ENCODE peak calls at places on chromosome 5, in eight cellular contexts. O is hepatocyte, D is tibial nerve, K is gastrocnemius medialis, G is IMR-90, X is upper lobe of right lung, U is right lobe of liver, J is Peyer's patch. S is an unnamed sample. For H3K4me1, the result is how much of the 10 kb centered on the place peaks cover.

GRCh38 chr5:9419794-9420193 is 126.1 kb downstream of the SEMA5A start:
- DNase-seq in O (no peak), D (no peak), K (no peak), G (no peak), X (no peak), U (no peak), J (no peak), S (no peak)

GRCh38 chr5:172533399-172534228 is 79.3 kb upstream of the SH3PXD2B start:
- DNase-seq in O (no peak), D (no peak), K (peak), G (no peak), X (peak), U (no peak), J (no peak), S (no peak)

GRCh38 chr5:137595680-137596079 is 96.6 kb upstream of the SPOCK1 start:
- DNase-seq in O (no peak), D (no peak), K (no peak), G (no peak), X (no peak), U (no peak), J (no peak), S (no peak)

GRCh38 chr5:164301136-164301535 is 795.7 kb downstream of the MAT2B start:
- DNase-seq in O (no peak), D (no peak), K (no peak), G (no peak), X (no peak), U (no peak), J (no peak), S (no peak)

GRCh38 chr5:126014691-126015090 is 408.5 kb upstream of the GRAMD2B start:
- DNase-seq in O (no peak), D (no peak), K (no peak), G (no peak), X (no peak), U (no peak), J (no peak), S (no peak)

GRCh38 chr5:9545959-9546851 is at the start of gene SEMA5A:
- DNase-seq in O (peak), D (peak), K (peak), G (peak), X (peak), U (peak), J (peak), S (peak)

GRCh38 chr5:57494104-57495098 is 11.8 kb upstream of the ACTBL2 start:
- DNase-seq in O (peak), D (no peak), K (no peak), G (peak), X (no peak), U (no peak), J (no peak), S (no peak)

GRCh38 chr5:55456216-55456895 is 78.4 kb downstream of the PLPP1 start:
- DNase-seq in O (no peak), D (no peak), K (no peak), G (peak), X (no peak), U (no peak), J (no peak), S (no peak)

GRCh38 chr5:112407240-112407639 is 11.8 kb downstream of the EPB41L4A start:
- DNase-seq in O (no peak), D (no peak), K (no peak), G (no peak), X (no peak), U (no peak), J (no peak), S (no peak)

GRCh38 chr5:112917453-112918005 is 4.5 kb downstream of the REEP5 start:
- DNase-seq in O (no peak), D (no peak), K (no peak), G (peak), X (no peak), U (no peak), J (no peak), S (no peak)

GRCh38 chr5:75239681-75240080 is 3.0 kb upstream of the ANKRD31 start:
- DNase-seq in O (peak), D (no peak), K (no peak), G (no peak), X (no peak), U (no peak), J (no peak), S (no peak)

GRCh38 chr5:79876510-79876909 is 114.6 kb downstream of the MTX3 start:
- DNase-seq in O (no peak), D (no peak), K (no peak), G (peak), X (no peak), U (no peak), J (no peak), S (no peak)

GRCh38 chr5:45038366-45038987 is 229.7 kb downstream of the MRPS30 start:
- DNase-seq in O (peak), D (no peak), K (no peak), G (peak), X (no peak), U (no peak), J (no peak), S (no peak)

GRCh38 chr5:56105511-56106372 is 111.0 kb upstream of the IL6ST start:
- DNase-seq in O (no peak), D (no peak), K (no peak), G (no peak), X (no peak), U (no peak), J (no peak), S (no peak)

GRCh38 chr5:149215478-149216042 is 56.1 kb upstream of the AFAP1L1 start:
- DNase-seq in O (no peak), D (peak), K (peak), G (peak), X (no peak), U (no peak), J (no peak), S (no peak)

GRCh38 chr5:170293273-170293672 is 4.3 kb downstream of the LCP2 start:
- DNase-seq in O (no peak), D (no peak), K (peak), G (no peak), X (peak), U (peak), J (no peak), S (peak)

GRCh38 chr5:121366515-121366914 is 485.2 kb upstream of the FTMT start:
- DNase-seq in O (no peak), D (no peak), K (no peak), G (peak), X (no peak), U (no peak), J (no peak), S (no peak)

GRCh38 chr5:132458651-132459030 is 31.9 kb downstream of the IRF1 start:
- DNase-seq in O (no peak), D (no peak), K (no peak), G (peak), X (no peak), U (no peak), J (no peak), S (no peak)

GRCh38 chr5:5316333-5316732 is 106.1 kb upstream of the ICE1 start:
- DNase-seq in O (no peak), D (no peak), K (peak), G (no peak), X (no peak), U (no peak), J (no peak), S (no peak)

GRCh38 chr5:97726106-97726505 is 543.1 kb upstream of the RIOK2 start:
- DNase-seq in O (no peak), D (no peak), K (no peak), G (no peak), X (no peak), U (no peak), J (no peak), S (no peak)
- TF ChIP-seq CTCF in O (no peak), D (no peak), K (no peak), G (no peak), X (no peak), U (no peak), J (no peak), S (no peak)

GRCh38 chr5:124700333-124700732 is 46.1 kb downstream of the ZNF608 start:
- DNase-seq in O (no peak), D (no peak), K (no peak), G (no peak), X (no peak), U (no peak), J (no peak), S (no peak)
- H3K4me1 ChIP-seq in O (half or more), D (under half), K (half or more), G (under half), X (under half), U (under half), J (under half), S (under half)

DNA sequence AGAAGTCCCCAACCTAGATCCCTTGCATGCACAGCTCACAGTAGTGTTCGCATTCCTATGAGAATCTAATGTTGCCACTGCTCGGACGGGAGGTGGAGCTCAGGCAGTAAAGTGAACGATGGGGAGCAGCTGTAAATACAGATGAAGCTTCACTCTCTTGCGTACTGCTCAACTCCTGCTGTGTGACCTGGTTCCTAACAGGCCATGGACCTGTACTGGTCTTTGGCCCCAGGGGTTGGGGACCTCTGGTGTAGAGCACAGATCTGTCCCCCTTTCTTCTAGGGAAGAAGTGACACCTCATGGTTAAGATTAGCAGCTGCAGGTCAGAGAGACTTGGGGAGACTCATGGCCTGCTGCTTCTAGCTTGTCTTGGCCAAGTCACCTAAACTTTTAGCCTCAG is 7.1 kb downstream of the ARHGEF28 start:
- DNase-seq in O (no peak), D (no peak), K (no peak), G (no peak), X (no peak), U (no peak), J (no peak), S (no peak)
- TF ChIP-seq CTCF in O (no peak), D (no peak), K (no peak), G (no peak), X (no peak), U (no peak), J (no peak), S (no peak)

GRCh38 chr5:150783422-150783928 is 4.9 kb downstream of the SMIM3 start:
- DNase-seq in O (peak), D (peak), K (no peak), G (peak), X (no peak), U (no peak), J (peak), S (peak)
- H3K4me1 ChIP-seq in O (under half), D (under half), K (under half), G (under half), X (half or more), U (under half), J (under half), S (half or more)

GRCh38 chr5:41043109-41043747 is 27.9 kb downstream of the MROH2B start:
- DNase-seq in O (no peak), D (no peak), K (no peak), G (no peak), X (no peak), U (no peak), J (no peak), S (no peak)

DNA sequence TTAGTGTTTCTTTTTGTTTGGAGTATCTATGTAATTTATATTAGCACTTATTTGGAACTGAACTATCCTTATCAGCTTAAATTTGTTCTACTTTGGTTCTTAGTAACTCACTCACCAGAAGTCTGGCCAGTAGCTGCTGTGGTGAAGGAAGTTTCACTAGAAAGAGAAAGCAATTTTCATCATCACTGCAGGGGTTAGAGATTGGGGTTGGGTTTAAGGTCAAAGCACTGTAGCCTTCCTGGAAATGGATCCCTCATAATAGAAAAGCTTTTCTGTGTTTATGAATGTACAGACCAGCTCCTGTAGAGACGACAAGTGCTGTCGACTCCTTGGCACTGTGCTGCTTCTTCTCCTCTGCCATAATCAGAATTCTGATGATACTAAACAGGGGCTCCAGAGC is 22.2 kb downstream of the MROH2B start:
- DNase-seq in O (no peak), D (no peak), K (no peak), G (no peak), X (no peak), U (no peak), J (no peak), S (no peak)
- TF ChIP-seq CTCF in O (no peak), D (no peak), K (no peak), G (no peak), X (no peak), U (no peak), J (no peak), S (no peak)

S was measured in mucosa of descending colon.